ENCODE peak calls at places on chromosomes 16 and 17, in seven cellular contexts. L, R, M, I, G, W and B are unnamed samples.
A peak's percentile ranks its signal among the peaks of the same experiment; 100 is the strongest.

GRCh38 chr17:49687878-49688491 is 10.1 kb upstream of the SPOP start:
- DNase-seq in L (no peak), R (no peak), W (peak; percentile 11), G (no peak), M (no peak), I (no peak), B (peak; percentile 61)

GRCh38 chr16:57803413-57803990 is 1.2 kb upstream of the KIFC3 start:
- DNase-seq in R (no peak), L (peak; percentile 43), W (no peak), M (no peak), G (no peak), I (no peak), B (no peak)

GRCh38 chr16:22123759-22124490 is 31.6 kb downstream of the VWA3A start:
- DNase-seq in W (no peak), L (peak; percentile 30), I (no peak), G (no peak), M (no peak), R (no peak), B (no peak)

GRCh38 chr17:4566785-4567184 is 6.4 kb upstream of the GGT6 start:
- DNase-seq in G (peak; percentile 55), M (peak; percentile 66), L (peak; percentile 94), I (peak; percentile 81), W (peak; percentile 72), R (peak; percentile 84), B (peak; percentile 76)

GRCh38 chr16:68086860-68087268 is 1.7 kb downstream of the NFATC3 start:
- DNase-seq in G (no peak), M (no peak), W (peak; percentile 53), I (no peak), L (no peak), R (no peak), B (no peak)

GRCh38 chr16:66845791-66846221 is 1.6 kb downstream of the CA7 start:
- DNase-seq in I (no peak), G (no peak), M (no peak), R (no peak), L (no peak), W (no peak), B (no peak)

GRCh38 chr17:72223816-72224215 is 103.0 kb downstream of the SOX9 start:
- DNase-seq in M (no peak), W (no peak), G (no peak), R (no peak), I (no peak), L (no peak), B (no peak)

GRCh38 chr17:14310584-14310983 is 9.7 kb downstream of the HS3ST3B1 start:
- DNase-seq in G (no peak), W (peak; percentile 60), L (no peak), M (no peak), I (no peak), R (no peak), B (no peak)

GRCh38 chr17:78401246-78401645 is 22.8 kb downstream of the PGS1 start:
- DNase-seq in W (no peak), L (no peak), R (no peak), I (no peak), M (no peak), G (no peak), B (no peak)

GRCh38 chr17:71765437-71765836 is 355.4 kb upstream of the SOX9 start:
- DNase-seq in M (no peak), G (no peak), L (no peak), R (peak; percentile 53), I (no peak), W (peak; percentile 12), B (no peak)

GRCh38 chr16:79047337-79047736 is 553.2 kb downstream of the MAF start:
- DNase-seq in G (peak; percentile 35), M (no peak), I (peak; percentile 31), L (peak; percentile 50), W (no peak), R (no peak), B (peak; percentile 27)

GRCh38 chr17:36105718-36106117 is 2.1 kb downstream of the CCL4 start:
- DNase-seq in G (no peak), M (no peak), W (no peak), R (no peak), I (no peak), L (no peak), B (no peak)

GRCh38 chr16:56800355-56800754 is 64.7 kb upstream of the SLC12A3 start:
- DNase-seq in W (peak; percentile 39), I (no peak), R (no peak), L (no peak), G (no peak), M (no peak), B (no peak)

GRCh38 chr17:5219536-5219935 is 15.1 kb downstream of the SCIMP start:
- DNase-seq in I (no peak), R (no peak), G (no peak), L (no peak), M (no peak), W (no peak), B (no peak)

GRCh38 chr17:64147110-64148016 is 17.4 kb upstream of the ERN1 start:
- DNase-seq in L (peak; percentile 25), G (peak; percentile 31), I (peak; percentile 45), M (no peak), R (no peak), W (peak; percentile 36), B (peak; percentile 55)

GRCh38 chr17:6240601-6241000 is 170.4 kb downstream of the WSCD1 start:
- DNase-seq in L (no peak), R (no peak), W (no peak), I (no peak), M (no peak), G (no peak), B (no peak)

GRCh38 chr16:85537795-85538401 is 75.2 kb upstream of the GSE1 start:
- DNase-seq in R (no peak), L (peak; percentile 2), G (no peak), M (no peak), W (no peak), I (no peak), B (no peak)
- H3K4me1 ChIP-seq in R (peaks cover 40% of the 10 kb centered on the region), L (no peaks in the 10 kb centered on the region), G (no peaks in the 10 kb centered on the region), M (no peaks in the 10 kb centered on the region), W (no peaks in the 10 kb centered on the region), I (no peaks in the 10 kb centered on the region), B (no peaks in the 10 kb centered on the region)

DNA sequence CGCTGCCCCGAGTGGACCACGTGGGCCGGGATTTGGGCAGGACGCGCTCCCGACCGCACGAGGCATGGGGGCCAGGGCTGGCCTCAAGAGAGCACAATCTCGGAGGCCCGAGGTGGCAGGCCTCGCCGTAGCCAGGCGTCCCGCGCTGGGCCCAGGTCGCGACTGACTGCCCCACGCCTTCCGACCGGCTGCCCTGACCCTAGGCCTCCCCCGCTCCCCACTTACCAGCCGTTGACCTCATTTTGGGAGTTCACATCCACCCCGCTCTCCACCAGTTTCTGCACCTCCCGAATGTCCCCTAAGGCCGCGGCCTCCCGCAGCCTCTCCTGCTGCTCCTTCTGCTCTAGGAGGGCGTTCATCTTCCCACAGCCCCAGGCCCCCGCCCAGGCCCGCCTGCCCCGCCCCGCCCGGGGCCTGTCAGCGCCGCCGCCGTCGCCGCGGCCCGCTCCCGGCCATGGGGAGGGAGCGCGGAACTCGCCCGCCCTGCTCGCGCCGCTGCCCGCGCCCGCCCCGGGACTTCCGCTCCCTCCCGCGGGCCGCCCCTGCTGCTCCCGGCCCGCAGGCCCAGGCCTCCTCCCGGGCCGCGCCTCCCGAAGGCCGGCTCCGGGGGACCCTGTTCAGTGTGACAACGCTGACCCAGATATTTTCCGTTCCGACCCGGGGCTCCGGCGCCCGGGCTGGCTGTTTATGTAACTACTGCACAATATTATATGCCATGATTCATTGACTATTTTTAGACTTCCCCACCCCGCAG is at the start of gene ANKRD40:
- DNase-seq in I (peak; percentile 96), M (peak; percentile 90), L (peak; percentile 86), W (peak; percentile 95), R (peak; percentile 95), G (peak; percentile 90), B (peak; percentile 91)
- H3K9me2 ChIP-seq in I (no peaks in the 10 kb centered on the region), M (no peaks in the 10 kb centered on the region), L (no peaks in the 10 kb centered on the region), W (no peaks in the 10 kb centered on the region), R (no peaks in the 10 kb centered on the region), G (no peaks in the 10 kb centered on the region), B (no peaks in the 10 kb centered on the region)

DNA sequence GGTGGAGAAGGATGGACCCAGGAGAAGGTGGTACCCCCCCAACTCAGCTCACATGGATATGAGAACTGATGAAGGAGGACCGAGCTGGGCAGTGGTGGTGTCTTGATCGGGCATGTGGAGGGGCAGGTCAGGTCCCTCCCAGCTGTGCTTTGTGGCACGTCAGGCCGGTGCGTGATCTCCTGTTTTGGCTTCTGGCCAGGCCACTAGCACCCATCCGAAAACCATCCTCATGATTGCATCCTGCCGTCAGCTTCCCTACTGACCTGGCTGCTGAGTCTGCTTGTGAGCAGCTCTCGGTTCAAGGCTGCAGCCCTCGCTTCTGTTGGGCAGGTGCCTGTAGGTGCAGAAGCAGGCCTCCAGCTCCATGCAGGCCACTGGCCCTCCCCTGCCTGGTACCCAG is 53.1 kb downstream of the PLD6 start:
- DNase-seq in R (no peak), M (no peak), L (no peak), G (no peak), I (no peak), W (no peak), B (no peak)
- H3K4me1 ChIP-seq in R (no peaks in the 10 kb centered on the region), M (peaks cover 2% of the 10 kb centered on the region), L (no peaks in the 10 kb centered on the region), G (no peaks in the 10 kb centered on the region), I (peaks cover 41% of the 10 kb centered on the region), W (peaks cover 54% of the 10 kb centered on the region), B (no peaks in the 10 kb centered on the region)

DNA sequence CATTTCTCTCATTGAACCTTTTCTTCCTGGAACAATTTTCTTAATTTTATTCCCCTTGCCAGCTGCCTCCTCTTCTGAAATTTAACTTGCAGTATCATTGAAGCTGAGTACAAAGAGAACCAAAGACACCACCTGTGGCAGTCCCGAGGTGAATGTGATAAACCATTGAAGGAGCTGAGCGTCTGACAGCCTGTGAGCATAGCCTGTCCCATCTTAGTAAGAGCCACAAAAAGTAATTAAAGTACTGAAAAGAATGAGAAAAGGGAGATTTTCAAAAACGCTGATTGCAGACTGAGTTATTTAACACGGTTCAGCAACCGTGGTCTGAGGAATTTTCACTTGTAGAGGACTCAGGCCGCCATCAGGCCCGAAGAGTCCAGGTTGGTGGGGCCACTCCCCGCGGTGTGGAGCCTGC is 27.2 kb upstream of the ST6GALNAC1 start:
- DNase-seq in W (no peak), L (no peak), I (no peak), G (no peak), M (no peak), R (no peak), B (no peak)
- H3K9me2 ChIP-seq in W (no peaks in the 10 kb centered on the region), L (peaks cover 2% of the 10 kb centered on the region), I (no peaks in the 10 kb centered on the region), G (no peaks in the 10 kb centered on the region), M (no peaks in the 10 kb centered on the region), R (no peaks in the 10 kb centered on the region), B (no peaks in the 10 kb centered on the region)

GRCh38 chr17:48057626-48058025 is 9.5 kb downstream of the NFE2L1 start:
- DNase-seq in W (no peak), I (no peak), R (no peak), M (no peak), G (no peak), L (no peak), B (no peak)
- H3K4me1 ChIP-seq in W (peaks cover 38% of the 10 kb centered on the region), I (peaks cover 27% of the 10 kb centered on the region), R (peaks cover 29% of the 10 kb centered on the region), M (peaks cover 6% of the 10 kb centered on the region), G (peaks cover 41% of the 10 kb centered on the region), L (peaks cover 34% of the 10 kb centered on the region), B (peaks cover 46% of the 10 kb centered on the region)

DNA sequence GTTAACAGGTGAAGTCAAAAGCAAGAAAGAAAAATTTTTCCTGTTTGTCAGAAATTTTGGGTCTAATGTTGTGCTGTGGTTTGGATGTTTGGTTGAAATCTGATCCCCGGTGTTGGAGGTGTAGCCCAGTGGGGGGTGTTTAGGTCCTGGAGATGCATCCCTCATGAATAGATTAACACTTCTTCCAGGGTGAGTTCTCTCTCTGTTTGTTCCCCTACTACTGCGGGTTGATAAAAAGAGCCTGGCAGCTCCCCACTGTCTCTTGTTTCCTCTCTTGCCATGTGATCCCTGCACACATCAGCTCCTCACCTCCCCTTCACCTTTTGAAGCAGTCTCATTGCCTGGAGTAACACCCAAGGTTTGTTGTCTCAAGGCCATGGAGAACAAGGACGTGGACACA is 14.6 kb upstream of the CDH8 start:
- DNase-seq in G (no peak), M (no peak), L (peak; percentile 31), I (no peak), R (no peak), W (no peak), B (no peak)
- H3K9me2 ChIP-seq in G (no peaks in the 10 kb centered on the region), M (no peaks in the 10 kb centered on the region), L (no peaks in the 10 kb centered on the region), I (no peaks in the 10 kb centered on the region), R (no peaks in the 10 kb centered on the region), W (no peaks in the 10 kb centered on the region), B (no peaks in the 10 kb centered on the region)

GRCh38 chr16:85015481-85016177 is 4.3 kb upstream of the ZDHHC7 start:
- DNase-seq in M (no peak), W (no peak), R (no peak), G (no peak), I (no peak), L (no peak), B (no peak)
- H3K4me1 ChIP-seq in M (peaks cover 4% of the 10 kb centered on the region), W (no peaks in the 10 kb centered on the region), R (peaks cover 20% of the 10 kb centered on the region), G (peaks cover 26% of the 10 kb centered on the region), I (peaks cover 5% of the 10 kb centered on the region), L (peaks cover under 1% of the 10 kb centered on the region), B (no peaks in the 10 kb centered on the region)